ENCODE peak calls at places on chromosome 20, in nine cellular contexts. E is colonic mucosa; T is heart right ventricle; C is progenitor cell of endocrine pancreas; K is body of pancreas; N is CD8-positive, alpha-beta T cell; J is ovary; F is WERI-Rb-1; Y is Panc1. O is an unnamed sample.

GRCh38 chr20:24677626-24678328 is 208.3 kb downstream of the SYNDIG1 start:
- DNase-seq in E (no peak), T (no peak), C (no peak), K (no peak), N (no peak), J (no peak), F (no peak), Y (no peak), O (no peak)

GRCh38 chr20:55252525-55252924 is 752.8 kb downstream of the CBLN4 start:
- DNase-seq in E (no peak), T (no peak), C (no peak), K (no peak), N (no peak), J (no peak), F (no peak), Y (no peak), O (no peak)

GRCh38 chr20:25047766-25048165 is 10.2 kb downstream of the ACSS1 start:
- DNase-seq in E (no peak), T (no peak), C (no peak), K (no peak), N (no peak), J (peak; percentile 20), F (no peak), Y (no peak), O (no peak)

GRCh38 chr20:10524034-10524476 is 89.0 kb downstream of the SLX4IP start:
- DNase-seq in E (no peak), T (peak; percentile 48), C (no peak), K (peak; percentile 47), N (no peak), J (peak; percentile 56), F (no peak), Y (no peak), O (peak; percentile 5)

GRCh38 chr20:2967841-2968240 is 75.6 kb upstream of the GNRH2 start:
- DNase-seq in E (no peak), T (no peak), C (no peak), K (no peak), N (no peak), J (no peak), F (no peak), Y (no peak), O (no peak)

GRCh38 chr20:38426006-38426405 is 9.1 kb downstream of the SNHG17 start:
- DNase-seq in E (no peak), T (no peak), C (no peak), K (no peak), N (no peak), J (no peak), F (no peak), Y (no peak), O (no peak)

GRCh38 chr20:54158226-54158625 is 15.6 kb downstream of the CYP24A1 start:
- DNase-seq in E (no peak), T (no peak), C (no peak), K (no peak), N (no peak), J (no peak), F (no peak), Y (no peak), O (no peak)

GRCh38 chr20:38970302-38970701 is 8.2 kb downstream of the DHX35 start:
- DNase-seq in E (no peak), T (no peak), C (no peak), K (no peak), N (no peak), J (no peak), F (no peak), Y (peak; percentile 15), O (no peak)

GRCh38 chr20:37326666-37327065 is 19.3 kb upstream of the SRC start:
- DNase-seq in E (no peak), T (no peak), C (no peak), K (no peak), N (no peak), J (peak; percentile 14), F (no peak), Y (no peak), O (no peak)

GRCh38 chr20:46004813-46005505 is 3.7 kb upstream of the MMP9 start:
- DNase-seq in E (peak; percentile 38), T (no peak), C (no peak), K (no peak), N (no peak), J (no peak), F (no peak), Y (no peak), O (no peak)

GRCh38 chr20:19757487-19757972 is 528 bp upstream of the RIN2 start:
- DNase-seq in E (peak; percentile 94), T (peak; percentile 91), C (peak; percentile 63), K (peak; percentile 81), N (no peak), J (peak; percentile 88), F (peak; percentile 64), Y (no peak), O (peak; percentile 57)

GRCh38 chr20:25191689-25192088 is 3.8 kb upstream of the ENTPD6 start:
- DNase-seq in E (no peak), T (no peak), C (no peak), K (peak; percentile 32), N (no peak), J (no peak), F (no peak), Y (no peak), O (no peak)

GRCh38 chr20:38452880-38453624 is 17.9 kb upstream of the SNHG17 start:
- DNase-seq in E (no peak), T (no peak), C (no peak), K (no peak), N (no peak), J (no peak), F (no peak), Y (no peak), O (no peak)

GRCh38 chr20:50056408-50056926 is 56.5 kb downstream of the UBE2V1 start:
- DNase-seq in E (no peak), T (no peak), C (no peak), K (no peak), N (no peak), J (no peak), F (no peak), Y (no peak), O (no peak)

GRCh38 chr20:25046181-25046641 is 11.7 kb downstream of the ACSS1 start:
- DNase-seq in E (no peak), T (peak; percentile 62), C (no peak), K (peak; percentile 56), N (no peak), J (peak; percentile 16), F (no peak), Y (no peak), O (no peak)

GRCh38 chr20:50916257-50916656 is 15.0 kb downstream of the ADNP start:
- DNase-seq in E (peak; percentile 49), T (no peak), C (no peak), K (no peak), N (no peak), J (no peak), F (peak; percentile 11), Y (no peak), O (no peak)

GRCh38 chr20:11902264-11902663 is 15.4 kb upstream of the BTBD3 start:
- DNase-seq in E (no peak), T (no peak), C (no peak), K (no peak), N (no peak), J (no peak), F (no peak), Y (no peak), O (no peak)

GRCh38 chr20:52937701-52938100 is 34.5 kb upstream of the TSHZ2 start:
- DNase-seq in E (no peak), T (no peak), C (no peak), K (no peak), N (no peak), J (no peak), F (peak; percentile 8), Y (no peak), O (no peak)
- TF ChIP-seq CTCF in E (no peak), T (no peak), C (peak; percentile 8), K (no peak), N (no peak), J (no peak), F (peak; percentile 34), Y (peak; percentile 16), O (no peak)

GRCh38 chr20:15379897-15380296 is 1042.5 kb upstream of the FLRT3 start:
- DNase-seq in E (no peak), T (no peak), C (no peak), K (no peak), N (no peak), J (no peak), F (no peak), Y (no peak), O (no peak)

GRCh38 chr20:15375836-15376235 is 1038.4 kb upstream of the FLRT3 start:
- DNase-seq in E (no peak), T (no peak), C (no peak), K (no peak), N (no peak), J (no peak), F (no peak), Y (no peak), O (no peak)

GRCh38 chr20:15380770-15381169 is 1043.4 kb upstream of the FLRT3 start:
- DNase-seq in E (no peak), T (no peak), C (no peak), K (no peak), N (no peak), J (no peak), F (no peak), Y (no peak), O (no peak)

DNA sequence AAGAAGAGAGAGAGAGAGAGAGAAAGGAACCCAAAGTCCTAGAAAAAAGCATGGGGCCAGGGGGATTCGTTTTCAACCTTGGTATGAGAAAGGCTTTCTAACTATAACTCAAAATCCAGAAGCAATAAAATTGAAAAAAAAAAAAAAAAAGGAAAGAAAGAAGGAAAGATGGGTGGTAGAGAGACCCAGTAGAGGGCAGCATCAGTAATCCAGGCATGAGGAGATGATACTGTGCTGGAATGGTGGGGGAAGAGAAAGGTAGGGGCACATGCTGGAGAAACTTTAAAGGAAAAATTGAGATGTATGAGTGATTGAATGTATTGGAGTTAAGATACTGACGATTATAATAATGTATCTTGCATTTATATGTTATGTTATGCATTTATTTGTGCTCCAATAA is 1040.7 kb upstream of the FLRT3 start:
- DNase-seq in E (no peak), T (no peak), C (no peak), K (no peak), N (no peak), J (no peak), F (no peak), Y (no peak), O (no peak)
- TF ChIP-seq CTCF in E (no peak), T (no peak), C (no peak), K (no peak), N (no peak), J (no peak), F (peak; percentile 32), Y (no peak), O (no peak)

GRCh38 chr20:47464380-47465101 is 37.1 kb upstream of the NCOA3 start:
- DNase-seq in E (peak; percentile 74), T (peak; percentile 23), C (no peak), K (peak; percentile 78), N (no peak), J (no peak), F (peak; percentile 15), Y (peak; percentile 98), O (no peak)
- TF ChIP-seq CTCF in E (no peak), T (peak; percentile 42), C (no peak), K (peak; percentile 3), N (no peak), J (peak; percentile 26), F (no peak), Y (no peak), O (peak; percentile 47)

DNA sequence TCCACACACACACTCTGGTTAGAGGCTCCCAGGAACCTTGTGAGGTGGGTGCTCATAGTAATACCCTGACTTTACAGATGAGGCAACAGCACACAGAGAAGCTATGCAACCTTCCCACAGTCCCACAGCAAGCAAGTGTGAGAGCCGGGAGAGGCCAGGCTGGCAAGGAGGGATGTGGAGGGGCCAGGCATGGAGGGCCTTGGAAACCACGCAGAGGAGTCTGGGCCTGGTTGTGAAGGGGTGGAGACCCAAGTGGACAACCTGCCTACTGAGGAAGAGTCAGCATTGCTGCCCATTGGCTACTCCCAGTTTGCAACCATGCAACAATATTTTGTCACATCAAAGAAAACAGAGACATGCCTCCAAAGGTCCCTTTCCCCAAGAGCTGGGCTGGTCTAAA is 68.5 kb downstream of the NOL4L start:
- DNase-seq in E (no peak), T (no peak), C (no peak), K (no peak), N (no peak), J (no peak), F (no peak), Y (no peak), O (no peak)
- TF ChIP-seq CTCF in E (no peak), T (no peak), C (no peak), K (no peak), N (no peak), J (no peak), F (no peak), Y (no peak), O (no peak)

O was measured in neural crest cell.